ENCODE peak calls at places on chromosome 21, in four cellular contexts. Q, U, B and X are unnamed samples.

GRCh38 chr21:39317134-39318090 is 4.0 kb upstream of the BRWD1 start:
- DNase-seq in U (no peak), Q (no peak), B (no peak), X (no peak)

GRCh38 chr21:18608226-18608625 is 204.6 kb upstream of the TMPRSS15 start:
- DNase-seq in U (no peak), Q (no peak), B (no peak), X (no peak)

GRCh38 chr21:42513151-42513984 is at the start of gene SLC37A1:
- DNase-seq in U (no peak), B (no peak), Q (no peak), X (no peak)

GRCh38 chr21:39176312-39176711 is 6.9 kb downstream of the PSMG1 start:
- DNase-seq in Q (no peak), U (no peak), B (no peak), X (no peak)

GRCh38 chr21:43972850-43973633 is 39.1 kb upstream of the TRAPPC10 start:
- DNase-seq in U (no peak), Q (no peak), B (no peak), X (no peak)

GRCh38 chr21:41460578-41461527 is 34.8 kb downstream of the MX1 start:
- DNase-seq in Q (peak; percentile 64), B (peak; percentile 30), U (peak; percentile 56), X (peak; percentile 18)

GRCh38 chr21:42315296-42315891 is at the start of gene TFF3:
- DNase-seq in Q (no peak), U (no peak), B (no peak), X (no peak)

GRCh38 chr21:41615613-41616012 is 107.7 kb upstream of the TMPRSS2 start:
- DNase-seq in U (no peak), B (no peak), Q (no peak), X (peak; percentile 66)

GRCh38 chr21:15992171-15992570 is 262.4 kb downstream of the USP25 start:
- DNase-seq in Q (no peak), U (peak; percentile 97), B (no peak), X (no peak)

GRCh38 chr21:44329971-44330681 is 9.1 kb downstream of the CFAP410 start:
- DNase-seq in B (no peak), Q (no peak), U (no peak), X (no peak)

GRCh38 chr21:42653492-42654061 is at the start of gene PDE9A:
- DNase-seq in B (peak; percentile 54), Q (no peak), U (no peak), X (no peak)

DNA sequence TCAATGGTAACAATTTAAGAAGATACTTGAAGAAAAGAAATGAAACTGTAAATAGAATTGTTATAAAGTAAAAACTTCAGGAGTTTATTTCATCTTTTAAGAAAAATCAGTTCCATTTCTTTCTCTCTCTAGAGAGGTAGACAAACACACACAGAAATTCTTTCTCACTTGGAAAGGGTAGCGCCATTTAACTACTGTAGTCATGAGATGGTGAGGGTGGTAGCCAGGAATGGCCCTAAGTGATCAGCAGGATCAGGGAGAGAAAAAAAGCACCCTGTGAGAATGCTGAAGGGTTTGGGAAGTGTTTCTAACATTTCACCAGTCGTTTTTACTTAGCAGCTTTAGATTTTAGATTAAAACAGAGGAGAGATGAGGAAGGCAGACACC is 205.6 kb upstream of the RUNX1 start:
- DNase-seq in U (no peak), B (no peak), Q (no peak), X (no peak)
- H3K27ac ChIP-seq in U (no peak overlapping the region), B (no peak overlapping the region), Q (peak overlapping the region; percentile 8), X (peak overlapping the region; percentile 94)

GRCh38 chr21:37564341-37564923 is 197.9 kb downstream of the DYRK1A start:
- DNase-seq in B (peak; percentile 60), U (peak; percentile 98), Q (peak; percentile 66), X (peak; percentile 98)

GRCh38 chr21:37561941-37562919 is 195.7 kb downstream of the DYRK1A start:
- DNase-seq in B (no peak), U (no peak), Q (no peak), X (no peak)

GRCh38 chr21:37562920-37563640 is 196.5 kb downstream of the DYRK1A start:
- DNase-seq in B (no peak), U (no peak), Q (no peak), X (no peak)

GRCh38 chr21:37564924-37565529 is 198.5 kb downstream of the DYRK1A start:
- DNase-seq in Q (no peak), B (no peak), U (no peak), X (no peak)

DNA sequence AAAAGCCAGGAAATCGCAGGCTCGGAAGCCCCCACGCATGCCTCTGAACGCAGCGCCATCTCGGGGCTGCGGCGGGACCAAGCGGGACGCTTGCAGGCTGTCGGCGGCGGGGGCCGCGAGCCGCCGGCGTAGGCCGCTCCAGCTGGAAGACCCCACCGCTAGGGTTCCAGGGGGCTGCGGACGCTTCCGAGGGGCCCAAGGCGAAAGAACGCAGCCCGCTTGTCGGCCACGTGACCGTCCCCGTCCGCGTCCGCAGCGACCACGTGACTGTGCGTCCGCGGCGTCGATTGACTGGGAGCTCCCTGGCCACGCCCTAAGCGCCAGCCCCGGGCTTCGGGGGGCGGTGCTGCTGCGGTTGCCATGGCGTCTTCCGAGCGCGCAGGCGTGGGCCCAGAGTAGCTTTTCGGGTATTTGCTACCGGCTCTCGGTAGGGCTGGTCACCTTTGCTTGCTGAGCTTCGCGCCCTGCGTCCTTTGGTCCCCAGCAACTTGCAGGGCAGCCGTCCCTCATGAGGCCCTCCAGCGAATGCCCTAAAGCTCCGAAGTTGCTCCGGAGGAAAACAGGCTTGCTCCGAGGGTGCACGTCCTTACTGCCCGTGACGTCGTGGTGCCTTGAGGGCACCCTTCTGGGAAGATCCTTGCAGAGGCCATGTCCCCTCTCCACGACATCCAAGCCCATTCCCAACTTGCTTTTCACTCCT is 197.2 kb downstream of the DYRK1A start:
- DNase-seq in U (peak; percentile 93), Q (peak; percentile 94), B (peak; percentile 92), X (peak; percentile 73)
- H3K27ac ChIP-seq in U (peak overlapping the region; percentile 81), Q (peak overlapping the region; percentile 95), B (peak overlapping the region; percentile 90), X (peak overlapping the region; percentile 87)

GRCh38 chr21:31299291-31300147 is 44.5 kb downstream of the TIAM1 start:
- DNase-seq in Q (no peak), U (no peak), B (no peak), X (peak; percentile 82)
- H3K27ac ChIP-seq in Q (no peak overlapping the region), U (no peak overlapping the region), B (no peak overlapping the region), X (peak overlapping the region; percentile 63)

GRCh38 chr21:37077403-37077802 is 4.3 kb downstream of the TTC3 start:
- DNase-seq in B (no peak), U (no peak), Q (no peak), X (no peak)
- H3K27ac ChIP-seq in B (no peak overlapping the region), U (no peak overlapping the region), Q (no peak overlapping the region), X (no peak overlapping the region)

DNA sequence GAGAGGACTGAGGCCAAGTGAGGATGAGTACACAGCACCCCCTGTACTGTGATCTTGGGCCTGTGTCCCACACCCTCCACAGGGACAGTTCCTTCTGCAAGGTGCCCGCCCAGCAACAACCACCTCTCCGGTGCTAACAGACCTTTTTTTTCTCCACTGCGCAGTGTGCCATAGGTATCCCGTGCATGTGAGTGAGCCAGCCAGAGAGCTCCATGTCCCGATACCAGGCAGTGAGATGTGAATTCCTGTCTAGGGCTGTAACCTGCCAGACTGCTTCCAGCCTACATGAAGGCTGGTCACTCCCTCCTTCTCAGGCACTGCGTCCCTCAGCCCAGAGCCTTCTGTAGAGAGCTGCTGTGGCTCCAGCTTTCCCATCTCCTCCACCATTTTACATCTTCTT is 56.9 kb downstream of the PCBP3 start:
- DNase-seq in Q (no peak), U (no peak), B (no peak), X (no peak)
- H3K27ac ChIP-seq in Q (no peak overlapping the region), U (no peak overlapping the region), B (no peak overlapping the region), X (no peak overlapping the region)

GRCh38 chr21:26491663-26492062 is 81.4 kb downstream of the CYYR1 start:
- DNase-seq in Q (no peak), B (no peak), U (no peak), X (no peak)
- H3K27ac ChIP-seq in Q (no peak overlapping the region), B (no peak overlapping the region), U (no peak overlapping the region), X (no peak overlapping the region)

DNA sequence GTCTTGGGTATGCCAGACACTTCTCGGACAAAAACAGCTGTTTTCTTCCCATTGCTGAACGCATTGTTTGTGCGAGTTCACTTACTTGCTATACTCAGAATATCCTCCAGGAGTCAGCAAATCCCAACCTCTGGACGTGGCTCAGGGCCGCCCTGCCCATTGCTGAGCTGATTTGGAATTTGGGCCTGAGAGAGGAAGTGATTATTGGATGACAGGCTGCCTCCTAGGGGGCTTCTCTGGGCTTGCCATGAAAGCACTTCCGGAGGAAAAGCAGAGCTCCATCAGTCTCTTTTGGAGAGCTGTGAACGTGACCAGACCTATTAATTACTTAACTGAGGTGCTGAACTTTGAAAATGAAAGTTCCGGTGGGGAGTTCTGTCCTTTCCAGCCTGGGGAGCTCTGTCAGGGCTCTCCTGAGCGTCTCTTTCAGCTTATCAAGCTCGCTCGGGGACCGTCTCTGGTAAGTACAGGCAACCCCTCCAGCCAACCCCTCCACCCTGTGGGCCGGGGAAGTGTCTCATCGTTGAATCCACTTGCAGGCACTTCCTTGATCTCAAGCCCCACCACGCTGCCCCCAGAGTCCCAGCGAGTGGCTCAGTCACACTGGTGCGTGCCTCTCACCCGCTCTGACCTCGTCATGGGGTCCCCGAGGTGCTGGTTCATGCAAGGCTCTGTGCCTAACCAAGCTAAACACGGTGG is 76.9 kb downstream of the CLIC6 start:
- DNase-seq in B (peak; percentile 31), U (peak; percentile 74), Q (peak; percentile 57), X (no peak)
- H3K27ac ChIP-seq in B (no peak overlapping the region), U (no peak overlapping the region), Q (peak overlapping the region; percentile 33), X (no peak overlapping the region)